ENCODE peak calls at places on chromosomes 6 and 20, in seven cellular contexts. One of them, this sample, is unnamed.

GRCh38 chr20:10356628-10357027 is 77.4 kb downstream of the MKKS start:
- DNase-seq in iris pigment epithelial cell: no peak
- DNase-seq in type B pancreatic cell: no peak
- DNase-seq in stimulated activated CD8-positive, alpha-beta memory T cell treated with anti-CD3 and anti-CD28 coated beads, Interleukin-15, amount 100 ng/mL, for 24 hours: no peak
- DNase-seq in amygdala: no peak
- DNase-seq in HTR-8/SVneo: no peak
- DNase-seq in lung: no peak
- DNase-seq in this sample: no peak

GRCh38 chr20:52577696-52578095 is 386.1 kb upstream of the ZFP64 start:
- DNase-seq in amygdala: no peak
- DNase-seq in HTR-8/SVneo: no peak
- DNase-seq in lung: no peak
- DNase-seq in iris pigment epithelial cell: no peak
- DNase-seq in type B pancreatic cell: no peak
- DNase-seq in stimulated activated CD8-positive, alpha-beta memory T cell treated with anti-CD3 and anti-CD28 coated beads, Interleukin-15, amount 100 ng/mL, for 24 hours: no peak
- DNase-seq in this sample: no peak

GRCh38 chr6:7050911-7051779 is 56.6 kb upstream of the RREB1 start:
- DNase-seq in amygdala: no peak
- DNase-seq in lung: peak
- DNase-seq in stimulated activated CD8-positive, alpha-beta memory T cell treated with anti-CD3 and anti-CD28 coated beads, Interleukin-15, amount 100 ng/mL, for 24 hours: no peak
- DNase-seq in iris pigment epithelial cell: peak
- DNase-seq in type B pancreatic cell: no peak
- DNase-seq in HTR-8/SVneo: peak
- DNase-seq in this sample: peak

GRCh38 chr6:13924146-13924948 is 405 bp upstream of the RNF182 start:
- DNase-seq in HTR-8/SVneo: peak
- DNase-seq in type B pancreatic cell: peak
- DNase-seq in stimulated activated CD8-positive, alpha-beta memory T cell treated with anti-CD3 and anti-CD28 coated beads, Interleukin-15, amount 100 ng/mL, for 24 hours: no peak
- DNase-seq in iris pigment epithelial cell: peak
- DNase-seq in amygdala: no peak
- DNase-seq in lung: no peak
- DNase-seq in this sample: peak

GRCh38 chr6:79570802-79571367 is 33.7 kb upstream of the LCA5 start:
- DNase-seq in lung: no peak
- DNase-seq in HTR-8/SVneo: peak
- DNase-seq in amygdala: no peak
- DNase-seq in iris pigment epithelial cell: peak
- DNase-seq in type B pancreatic cell: no peak
- DNase-seq in stimulated activated CD8-positive, alpha-beta memory T cell treated with anti-CD3 and anti-CD28 coated beads, Interleukin-15, amount 100 ng/mL, for 24 hours: no peak
- DNase-seq in this sample: peak

GRCh38 chr6:109471105-109471810 is 11.8 kb downstream of the ZBTB24 start:
- DNase-seq in amygdala: no peak
- DNase-seq in HTR-8/SVneo: no peak
- DNase-seq in lung: no peak
- DNase-seq in stimulated activated CD8-positive, alpha-beta memory T cell treated with anti-CD3 and anti-CD28 coated beads, Interleukin-15, amount 100 ng/mL, for 24 hours: no peak
- DNase-seq in iris pigment epithelial cell: no peak
- DNase-seq in type B pancreatic cell: no peak
- DNase-seq in this sample: no peak

GRCh38 chr20:64113444-64113775 is 6.0 kb upstream of the NPBWR2 start:
- DNase-seq in stimulated activated CD8-positive, alpha-beta memory T cell treated with anti-CD3 and anti-CD28 coated beads, Interleukin-15, amount 100 ng/mL, for 24 hours: no peak
- DNase-seq in iris pigment epithelial cell: no peak
- DNase-seq in lung: no peak
- DNase-seq in amygdala: no peak
- DNase-seq in HTR-8/SVneo: no peak
- DNase-seq in type B pancreatic cell: no peak
- DNase-seq in this sample: no peak

GRCh38 chr6:33962673-33963072 is 158.9 kb upstream of the MLN start:
- DNase-seq in lung: no peak
- DNase-seq in type B pancreatic cell: peak
- DNase-seq in amygdala: no peak
- DNase-seq in iris pigment epithelial cell: no peak
- DNase-seq in stimulated activated CD8-positive, alpha-beta memory T cell treated with anti-CD3 and anti-CD28 coated beads, Interleukin-15, amount 100 ng/mL, for 24 hours: no peak
- DNase-seq in HTR-8/SVneo: no peak
- DNase-seq in this sample: no peak

GRCh38 chr6:4935486-4935885 is 68.4 kb downstream of the RPP40 start:
- DNase-seq in amygdala: no peak
- DNase-seq in iris pigment epithelial cell: no peak
- DNase-seq in type B pancreatic cell: no peak
- DNase-seq in stimulated activated CD8-positive, alpha-beta memory T cell treated with anti-CD3 and anti-CD28 coated beads, Interleukin-15, amount 100 ng/mL, for 24 hours: no peak
- DNase-seq in HTR-8/SVneo: no peak
- DNase-seq in lung: no peak
- DNase-seq in this sample: no peak

GRCh38 chr6:152313542-152314482 is 323.4 kb downstream of the SYNE1 start:
- DNase-seq in amygdala: no peak
- DNase-seq in HTR-8/SVneo: no peak
- DNase-seq in iris pigment epithelial cell: peak
- DNase-seq in stimulated activated CD8-positive, alpha-beta memory T cell treated with anti-CD3 and anti-CD28 coated beads, Interleukin-15, amount 100 ng/mL, for 24 hours: no peak
- DNase-seq in type B pancreatic cell: no peak
- DNase-seq in lung: no peak
- DNase-seq in this sample: peak

GRCh38 chr20:15079594-15080340 is 742.4 kb upstream of the FLRT3 start:
- DNase-seq in iris pigment epithelial cell: no peak
- DNase-seq in HTR-8/SVneo: no peak
- DNase-seq in stimulated activated CD8-positive, alpha-beta memory T cell treated with anti-CD3 and anti-CD28 coated beads, Interleukin-15, amount 100 ng/mL, for 24 hours: no peak
- DNase-seq in type B pancreatic cell: no peak
- DNase-seq in amygdala: no peak
- DNase-seq in lung: no peak
- DNase-seq in this sample: no peak

GRCh38 chr6:139852484-139853140 is 478.2 kb upstream of the CITED2 start:
- DNase-seq in type B pancreatic cell: no peak
- DNase-seq in amygdala: no peak
- DNase-seq in iris pigment epithelial cell: peak
- DNase-seq in HTR-8/SVneo: peak
- DNase-seq in stimulated activated CD8-positive, alpha-beta memory T cell treated with anti-CD3 and anti-CD28 coated beads, Interleukin-15, amount 100 ng/mL, for 24 hours: no peak
- DNase-seq in lung: no peak
- DNase-seq in this sample: peak

GRCh38 chr6:92684386-92684785 is 735.0 kb downstream of the EPHA7 start:
- DNase-seq in amygdala: no peak
- DNase-seq in type B pancreatic cell: no peak
- DNase-seq in lung: no peak
- DNase-seq in iris pigment epithelial cell: no peak
- DNase-seq in stimulated activated CD8-positive, alpha-beta memory T cell treated with anti-CD3 and anti-CD28 coated beads, Interleukin-15, amount 100 ng/mL, for 24 hours: no peak
- DNase-seq in HTR-8/SVneo: no peak
- DNase-seq in this sample: peak

This sample was measured in epithelial cell of esophagus.